ENCODE peak calls at places on chromosome 22, in five cellular contexts. I, R, T, E and Y are unnamed samples.

GRCh38 chr22:49583341-49583740 is 244.3 kb downstream of the BRD1 start:
- DNase-seq in E (peak), I (no peak), T (no peak), R (no peak), Y (no peak)

GRCh38 chr22:19962246-19962908 is 20.8 kb upstream of the TXNRD2 start:
- DNase-seq in T (no peak), R (peak), E (peak), I (peak), Y (peak)

GRCh38 chr22:18116634-18117033 is 6.0 kb downstream of the TUBA8 start:
- DNase-seq in E (no peak), T (no peak), I (no peak), R (no peak), Y (no peak)

GRCh38 chr22:36327922-36328551 is 59.7 kb downstream of the MYH9 start:
- DNase-seq in T (no peak), R (no peak), E (no peak), I (peak), Y (no peak)

GRCh38 chr22:50396751-50397370 is 53.7 kb downstream of the PPP6R2 start:
- DNase-seq in E (no peak), I (no peak), R (no peak), T (no peak), Y (no peak)

GRCh38 chr22:19903031-19903430 is 38.5 kb upstream of the COMT start:
- DNase-seq in E (peak), I (no peak), T (no peak), R (no peak), Y (no peak)

GRCh38 chr22:39173787-39174497 is 21.5 kb upstream of the CBX7 start:
- DNase-seq in E (no peak), R (no peak), T (no peak), I (peak), Y (no peak)

GRCh38 chr22:49090853-49091135 is 736.9 kb downstream of the BRD1 start:
- DNase-seq in E (no peak), T (no peak), I (no peak), R (no peak), Y (no peak)

GRCh38 chr22:44202261-44202789 is 21.6 kb downstream of the PARVG start:
- DNase-seq in I (no peak), R (no peak), E (no peak), T (no peak), Y (no peak)

GRCh38 chr22:29306830-29307657 is 594 bp downstream of the GAS2L1 start:
- DNase-seq in R (peak), T (no peak), I (no peak), E (peak), Y (peak)

GRCh38 chr22:50201191-50202129 is 649 bp downstream of the SELENOO start:
- DNase-seq in R (no peak), I (no peak), E (peak), T (no peak), Y (no peak)

GRCh38 chr22:39098576-39098975 is 1.5 kb downstream of the APOBEC3H start:
- DNase-seq in I (no peak), E (peak), R (no peak), T (no peak), Y (no peak)

GRCh38 chr22:50568626-50569025 is 5.9 kb upstream of the SYCE3 start:
- DNase-seq in E (peak), R (no peak), T (no peak), I (no peak), Y (no peak)

GRCh38 chr22:49701380-49702067 is 126.1 kb downstream of the BRD1 start:
- DNase-seq in E (peak), T (no peak), I (peak), R (no peak), Y (no peak)

GRCh38 chr22:36691488-36691887 is 12.1 kb downstream of the CACNG2 start:
- DNase-seq in T (no peak), E (no peak), R (no peak), I (no peak), Y (no peak)

GRCh38 chr22:24230911-24231656 is 13.8 kb downstream of the GGT5 start:
- DNase-seq in I (peak), E (peak), R (peak), T (peak), Y (peak)

GRCh38 chr22:50602338-50602700 is 1.7 kb downstream of the MAPK8IP2 start:
- DNase-seq in R (no peak), T (no peak), E (peak), I (no peak), Y (no peak)

GRCh38 chr22:46119093-46119728 is 31.1 kb upstream of the PPARA start:
- DNase-seq in E (no peak), R (no peak), T (no peak), I (no peak), Y (no peak)

GRCh38 chr22:41919357-41920224 is 4.7 kb upstream of the SHISA8 start:
- DNase-seq in R (peak), T (peak), I (peak), E (peak), Y (peak)

GRCh38 chr22:39534591-39535301 is 2.2 kb upstream of the RPS19BP1 start:
- DNase-seq in T (peak), E (peak), R (peak), I (peak), Y (peak)

GRCh38 chr22:28956506-28956905 is 73.1 kb downstream of the ZNRF3 start:
- DNase-seq in T (no peak), I (no peak), E (no peak), R (no peak), Y (no peak)

GRCh38 chr22:37538590-37539357 is 19.6 kb upstream of the CARD10 start:
- DNase-seq in E (peak), T (peak), R (peak), I (peak), Y (peak)

GRCh38 chr22:33923033-33923432 is 2.8 kb upstream of the LARGE1 start:
- DNase-seq in E (no peak), T (no peak), R (no peak), I (no peak), Y (no peak)

GRCh38 chr22:29156507-29156906 is 49.2 kb upstream of the EMID1 start:
- DNase-seq in R (no peak), E (peak), T (no peak), I (no peak), Y (peak)